ENCODE peak calls at places on chromosomes 16 and 17, in nine cellular contexts. O is lower lobe of right lung; Q is pancreas; Z is cardiac muscle cell; G is effector memory CD4-positive, alpha-beta T cell; Y is neuronal stem cell; L is heart left ventricle; V is Caco-2; C is left lung. X is an unnamed sample.

GRCh38 chr17:76534831-76535732 is 2.4 kb downstream of the CYGB start:
- DNase-seq in O (no peak), Q (no peak), Z (no peak), G (no peak), Y (no peak), L (peak; percentile 35), V (no peak), C (no peak), X (no peak)

GRCh38 chr17:49717371-49717841 is 9.6 kb upstream of the SLC35B1 start:
- DNase-seq in O (no peak), Q (peak; percentile 27), Z (no peak), G (no peak), Y (no peak), L (peak; percentile 48), V (no peak), C (no peak), X (no peak)

GRCh38 chr16:69402448-69402847 is 16.6 kb upstream of the TERF2 start:
- DNase-seq in O (no peak), Q (no peak), Z (no peak), G (no peak), Y (no peak), L (no peak), V (no peak), C (no peak), X (no peak)

GRCh38 chr17:75856062-75856681 is 1.0 kb upstream of the WBP2 start:
- DNase-seq in O (no peak), Q (no peak), Z (no peak), G (no peak), Y (no peak), L (no peak), V (no peak), C (no peak), X (no peak)

GRCh38 chr16:68265078-68265925 is 976 bp downstream of the SLC7A6 start:
- DNase-seq in O (peak; percentile 79), Q (no peak), Z (peak; percentile 62), G (peak; percentile 47), Y (no peak), L (peak; percentile 67), V (peak; percentile 96), C (peak; percentile 78), X (no peak)

GRCh38 chr16:22661161-22661647 is 150.5 kb downstream of the NPIPB5 start:
- DNase-seq in O (no peak), Q (no peak), Z (no peak), G (no peak), Y (no peak), L (no peak), V (no peak), C (no peak), X (no peak)

GRCh38 chr17:7346761-7347614 is 5.0 kb upstream of the KCTD11 start:
- DNase-seq in O (no peak), Q (no peak), Z (no peak), G (no peak), Y (no peak), L (no peak), V (no peak), C (no peak), X (no peak)

GRCh38 chr16:56263711-56264608 is 72.7 kb downstream of the GNAO1 start:
- DNase-seq in O (no peak), Q (no peak), Z (no peak), G (no peak), Y (no peak), L (peak; percentile 56), V (peak; percentile 85), C (no peak), X (no peak)

GRCh38 chr16:83793179-83793578 is 14.6 kb upstream of the HSBP1 start:
- DNase-seq in O (no peak), Q (no peak), Z (no peak), G (no peak), Y (no peak), L (no peak), V (no peak), C (no peak), X (no peak)

GRCh38 chr17:278055-279028 is 74.3 kb downstream of the RPH3AL start:
- DNase-seq in O (peak; percentile 15), Q (peak; percentile 4), Z (no peak), G (no peak), Y (no peak), L (peak; percentile 11), V (peak; percentile 30), C (no peak), X (no peak)

GRCh38 chr16:64489449-64489848 is 632.4 kb downstream of the CDH11 start:
- DNase-seq in O (no peak), Q (no peak), Z (no peak), G (no peak), Y (no peak), L (no peak), V (no peak), C (no peak), X (no peak)

GRCh38 chr16:57798953-57799618 is 3.2 kb downstream of the KIFC3 start:
- DNase-seq in O (peak; percentile 29), Q (no peak), Z (no peak), G (no peak), Y (no peak), L (no peak), V (no peak), C (no peak), X (no peak)

GRCh38 chr17:1865252-1866037 is 35.6 kb downstream of the RPA1 start:
- DNase-seq in O (peak; percentile 57), Q (peak; percentile 41), Z (peak; percentile 49), G (no peak), Y (no peak), L (no peak), V (no peak), C (no peak), X (peak; percentile 77)

GRCh38 chr16:74724820-74725549 is 24.3 kb upstream of the MLKL start:
- DNase-seq in O (no peak), Q (no peak), Z (peak; percentile 42), G (no peak), Y (no peak), L (no peak), V (no peak), C (no peak), X (no peak)

GRCh38 chr16:23414731-23415130 is 38.3 kb downstream of the COG7 start:
- DNase-seq in O (no peak), Q (no peak), Z (no peak), G (no peak), Y (no peak), L (no peak), V (no peak), C (no peak), X (no peak)

GRCh38 chr17:16506188-16506587 is 14.2 kb upstream of the LRRC75A start:
- DNase-seq in O (no peak), Q (no peak), Z (no peak), G (no peak), Y (no peak), L (no peak), V (no peak), C (no peak), X (no peak)

GRCh38 chr16:67257486-67258159 is 8.8 kb downstream of the SLC9A5 start:
- DNase-seq in O (no peak), Q (no peak), Z (no peak), G (no peak), Y (no peak), L (peak; percentile 8), V (no peak), C (no peak), X (no peak)

GRCh38 chr16:7289299-7289698 is 43.3 kb upstream of the RBFOX1 start:
- DNase-seq in O (no peak), Q (no peak), Z (no peak), G (no peak), Y (no peak), L (no peak), V (no peak), C (no peak), X (no peak)

GRCh38 chr16:70529051-70529777 is 5.6 kb downstream of the SF3B3 start:
- DNase-seq in O (no peak), Q (no peak), Z (peak; percentile 67), G (no peak), Y (no peak), L (no peak), V (no peak), C (no peak), X (no peak)

GRCh38 chr17:67672592-67672991 is 45.1 kb upstream of the NOL11 start:
- DNase-seq in O (no peak), Q (no peak), Z (no peak), G (no peak), Y (no peak), L (no peak), V (no peak), C (no peak), X (no peak)

DNA sequence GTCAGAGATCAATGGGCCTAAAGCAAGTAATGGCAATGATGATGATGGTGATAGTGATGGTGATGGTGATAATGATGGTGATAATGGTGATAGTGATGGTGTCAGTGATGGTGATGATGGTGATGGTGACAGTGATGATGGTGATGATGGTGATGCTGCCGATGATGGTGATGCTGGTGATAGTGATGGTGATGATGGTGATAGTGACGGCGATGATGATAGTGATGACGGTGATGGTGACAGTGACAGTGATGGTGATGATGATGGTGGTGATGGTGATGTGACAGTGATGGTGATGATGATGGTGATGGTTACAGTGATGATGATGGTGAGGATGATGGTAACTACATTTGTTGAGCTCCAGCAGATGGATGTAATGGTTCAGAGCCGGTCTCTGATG is 30.8 kb upstream of the OR4D1 start:
- DNase-seq in O (no peak), Q (no peak), Z (no peak), G (no peak), Y (no peak), L (no peak), V (no peak), C (no peak), X (no peak)
- H3K27me3 ChIP-seq in O (peaks cover 4% of the 10 kb centered on the region), Q (no peaks in the 10 kb centered on the region), Z (peaks cover 34% of the 10 kb centered on the region), G (no peaks in the 10 kb centered on the region), Y (peaks cover 26% of the 10 kb centered on the region), L (no peaks in the 10 kb centered on the region), V (no peaks in the 10 kb centered on the region), C (peaks cover 13% of the 10 kb centered on the region), X (peaks cover 5% of the 10 kb centered on the region)

GRCh38 chr17:57465551-57465950 is 209.2 kb downstream of the MSI2 start:
- DNase-seq in O (no peak), Q (no peak), Z (no peak), G (no peak), Y (no peak), L (no peak), V (no peak), C (no peak), X (no peak)
- H3K4me1 ChIP-seq in O (no peaks in the 10 kb centered on the region), Q (no peaks in the 10 kb centered on the region), Z (peaks cover 22% of the 10 kb centered on the region), G (no peaks in the 10 kb centered on the region), Y (peaks cover 29% of the 10 kb centered on the region), L (peaks cover 46% of the 10 kb centered on the region), V (no peaks in the 10 kb centered on the region), C (no peaks in the 10 kb centered on the region), X (peaks cover 30% of the 10 kb centered on the region)

DNA sequence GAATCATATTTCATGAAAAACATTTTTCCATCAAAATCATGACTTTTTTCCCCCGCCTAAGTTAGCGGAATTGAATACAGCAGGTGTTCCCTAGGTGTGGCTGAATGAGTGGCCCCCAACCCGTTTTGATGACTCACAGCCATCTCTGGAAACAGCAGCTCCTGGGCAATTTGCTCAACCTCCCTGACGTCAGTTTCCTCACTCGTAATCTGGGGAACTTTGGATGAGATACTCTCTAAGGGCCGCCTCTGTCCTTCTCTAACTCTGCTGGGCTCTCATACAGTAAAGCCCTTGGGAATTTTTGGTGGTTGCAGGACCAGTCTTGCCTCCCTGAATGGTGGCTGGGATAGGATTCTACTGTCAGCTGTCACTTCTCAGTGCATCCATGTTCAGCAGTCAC is 11.6 kb upstream of the NTN1 start:
- DNase-seq in O (no peak), Q (no peak), Z (peak; percentile 14), G (no peak), Y (no peak), L (no peak), V (no peak), C (no peak), X (no peak)
- H3K27me3 ChIP-seq in O (peaks cover 44% of the 10 kb centered on the region), Q (no peaks in the 10 kb centered on the region), Z (peaks cover 95% of the 10 kb centered on the region), G (peaks cover 12% of the 10 kb centered on the region), Y (peaks cover 38% of the 10 kb centered on the region), L (peaks cover under 1% of the 10 kb centered on the region), V (no peaks in the 10 kb centered on the region), C (peaks cover 83% of the 10 kb centered on the region), X (peaks cover 38% of the 10 kb centered on the region)

GRCh38 chr17:81097943-81098308 is 63.0 kb downstream of the BAIAP2 start:
- DNase-seq in O (peak; percentile 76), Q (no peak), Z (no peak), G (no peak), Y (no peak), L (peak; percentile 63), V (no peak), C (peak; percentile 76), X (no peak)
- H3K4me1 ChIP-seq in O (peaks cover 38% of the 10 kb centered on the region), Q (no peaks in the 10 kb centered on the region), Z (peaks cover 41% of the 10 kb centered on the region), G (peaks cover 45% of the 10 kb centered on the region), Y (peaks cover 60% of the 10 kb centered on the region), L (peaks cover 20% of the 10 kb centered on the region), V (peaks cover 15% of the 10 kb centered on the region), C (peaks cover 31% of the 10 kb centered on the region), X (peaks cover 42% of the 10 kb centered on the region)